ENCODE peak calls at places on chromosome 2, in ten cellular contexts. P, B, G, C, F, E, O, U, X and T are unnamed samples.

GRCh38 chr2:17979707-17980106 is 101.2 kb downstream of the KCNS3 start:
- DNase-seq in P (no peak), B (no peak), G (peak), C (no peak), F (no peak), E (peak), O (no peak), U (no peak), X (no peak), T (no peak)

GRCh38 chr2:24330161-24330560 is 30.2 kb downstream of the ITSN2 start:
- DNase-seq in P (no peak), B (no peak), G (no peak), C (no peak), F (no peak), E (no peak), O (no peak), U (no peak), X (no peak), T (no peak)

GRCh38 chr2:3679180-3679579 is 21.2 kb downstream of the ALLC start:
- DNase-seq in P (no peak), B (no peak), G (no peak), C (no peak), F (no peak), E (no peak), O (no peak), U (no peak), X (no peak), T (no peak)

GRCh38 chr2:36707050-36707449 is 10.5 kb downstream of the VIT start:
- DNase-seq in P (no peak), B (no peak), G (peak), C (no peak), F (no peak), E (peak), O (no peak), U (no peak), X (peak), T (peak)

GRCh38 chr2:173959909-173960308 is 5.3 kb downstream of the SP3 start:
- DNase-seq in P (no peak), B (no peak), G (no peak), C (no peak), F (no peak), E (no peak), O (no peak), U (no peak), X (no peak), T (no peak)

GRCh38 chr2:240704651-240705050 is 13.0 kb downstream of the AQP12A start:
- DNase-seq in P (peak), B (no peak), G (no peak), C (no peak), F (no peak), E (no peak), O (peak), U (no peak), X (no peak), T (no peak)

GRCh38 chr2:158743899-158744298 is 51.2 kb upstream of the DAPL1 start:
- DNase-seq in P (no peak), B (no peak), G (no peak), C (no peak), F (no peak), E (no peak), O (no peak), U (no peak), X (no peak), T (no peak)

GRCh38 chr2:37555457-37555856 is 116.0 kb downstream of the CDC42EP3 start:
- DNase-seq in P (no peak), B (no peak), G (no peak), C (peak), F (no peak), E (peak), O (no peak), U (no peak), X (no peak), T (no peak)

GRCh38 chr2:129388870-129389269 is 590.6 kb upstream of the RAB6C start:
- DNase-seq in P (no peak), B (no peak), G (no peak), C (no peak), F (no peak), E (no peak), O (no peak), U (no peak), X (no peak), T (no peak)